ENCODE peak calls at places on chromosomes 4 and X, in five cellular contexts. Y is HepG2, I is K562, O is GM12878, Z is H1. K is an unnamed sample.

GRCh38 chr4:174260099-174260498 is 23.4 kb downstream of the FBXO8 start:
- DNase-seq in Y (peak; percentile 70), I (no peak), Z (no peak), O (no peak), K (peak; percentile 85)

GRCh38 chr4:75142377-75142776 is 209.5 kb downstream of the PARM1 start:
- DNase-seq in I (no peak), Z (no peak), O (no peak), Y (no peak), K (no peak)

GRCh38 chr4:159017323-159018036 is 85.4 kb upstream of the RAPGEF2 start:
- DNase-seq in Z (no peak), I (no peak), O (no peak), Y (peak; percentile 7), K (no peak)

GRCh38 chr4:124427095-124427767 is 285.3 kb downstream of the ANKRD50 start:
- DNase-seq in O (no peak), Z (no peak), I (no peak), Y (peak; percentile 4), K (no peak)

GRCh38 chrX:5644786-5645185 is 583.9 kb downstream of the NLGN4X start:
- DNase-seq in O (no peak), Y (no peak), Z (no peak), I (no peak), K (no peak)

GRCh38 chrX:71636438-71637252 is 18.3 kb upstream of the CXCR3 start:
- DNase-seq in Y (no peak), O (no peak), Z (no peak), I (no peak), K (no peak)

GRCh38 chr4:97215426-97215825 is 927.9 kb downstream of the STPG2 start:
- DNase-seq in O (no peak), I (no peak), Z (no peak), Y (no peak), K (no peak)

GRCh38 chrX:152897216-152898144 is at the start of gene ZNF185:
- DNase-seq in Z (no peak), I (no peak), Y (no peak), O (no peak), K (peak; percentile 50)

GRCh38 chrX:31555506-31555905 is 483.7 kb upstream of the FTHL17 start:
- DNase-seq in O (no peak), I (no peak), Z (no peak), Y (no peak), K (no peak)

GRCh38 chr4:139776235-139776634 is 110.6 kb downstream of the MGST2 start:
- DNase-seq in Y (no peak), I (no peak), O (no peak), Z (no peak), K (no peak)

GRCh38 chrX:105323951-105324350 is 103.5 kb upstream of the TEX13A start:
- DNase-seq in Y (no peak), Z (no peak), I (no peak), O (no peak), K (no peak)

GRCh38 chr4:143381171-143382118 is 44.8 kb downstream of the GAB1 start:
- DNase-seq in I (peak; percentile 23), Y (no peak), Z (no peak), O (no peak), K (no peak)

GRCh38 chr4:78601013-78601412 is 49.4 kb downstream of the ANXA3 start:
- DNase-seq in Z (no peak), I (peak; percentile 73), O (peak; percentile 63), Y (no peak), K (no peak)

GRCh38 chrX:130507015-130507414 is 105.2 kb downstream of the RBMX2 start:
- DNase-seq in Z (no peak), O (no peak), I (no peak), Y (no peak), K (no peak)

GRCh38 chr4:54090804-54091623 is 8.9 kb upstream of the GSX2 start:
- DNase-seq in Y (peak; percentile 38), O (no peak), Z (no peak), I (no peak), K (peak; percentile 32)

GRCh38 chr4:27836505-27836904 is 975.9 kb downstream of the STIM2 start:
- DNase-seq in O (no peak), Y (no peak), Z (no peak), I (no peak), K (no peak)

GRCh38 chrX:54715621-54716020 is 82.4 kb downstream of the ITIH6 start:
- DNase-seq in Y (no peak), Z (no peak), O (no peak), I (no peak), K (peak; percentile 5)

GRCh38 chr4:49709775-49710174 is 723.7 kb downstream of the CWH43 start:
- DNase-seq in Y (no peak), Z (no peak), O (no peak), I (no peak), K (no peak)

GRCh38 chr4:184699941-184700340 is 34.0 kb downstream of the CENPU start:
- DNase-seq in I (no peak), Y (no peak), Z (no peak), O (no peak), K (no peak)

GRCh38 chr4:67764183-67764582 is 10.0 kb upstream of the GNRHR start:
- DNase-seq in Y (no peak), I (no peak), Z (no peak), O (no peak), K (no peak)

GRCh38 chr4:53100801-53101581 is 238.9 kb downstream of the RASL11B start:
- DNase-seq in O (no peak), Y (no peak), I (no peak), Z (no peak), K (no peak)

GRCh38 chrX:44904542-44905115 is 31.6 kb downstream of the KDM6A start:
- DNase-seq in I (no peak), Z (no peak), Y (no peak), O (no peak), K (no peak)
- TF ChIP-seq USF2 in I (no peak), Z (no peak), Y (no peak), O (no peak), K (no peak)

DNA sequence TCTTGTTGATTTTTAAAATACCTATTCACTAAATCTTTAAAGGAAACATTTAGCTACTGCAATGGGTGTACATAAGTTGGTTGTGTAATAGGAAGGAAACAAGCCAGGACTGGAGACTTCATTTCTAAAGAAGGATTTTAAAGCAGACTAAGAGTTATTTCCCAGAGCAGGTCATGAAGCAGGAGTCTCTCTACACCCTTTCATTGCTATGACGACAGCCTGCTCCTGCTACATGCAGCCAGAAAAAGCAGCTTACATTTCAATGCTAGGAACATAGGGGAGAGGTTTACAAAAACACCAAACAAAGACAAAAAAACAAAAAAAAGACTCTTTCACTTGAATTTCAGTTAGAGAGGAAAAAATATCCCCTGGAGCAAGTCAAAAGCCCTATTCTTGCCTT is 3.5 kb downstream of the SPARCL1 start:
- DNase-seq in Z (no peak), O (no peak), Y (no peak), I (no peak), K (no peak)
- TF ChIP-seq HDAC2 in Z (no peak), O (no peak), Y (no peak), I (no peak), K (no peak)

DNA sequence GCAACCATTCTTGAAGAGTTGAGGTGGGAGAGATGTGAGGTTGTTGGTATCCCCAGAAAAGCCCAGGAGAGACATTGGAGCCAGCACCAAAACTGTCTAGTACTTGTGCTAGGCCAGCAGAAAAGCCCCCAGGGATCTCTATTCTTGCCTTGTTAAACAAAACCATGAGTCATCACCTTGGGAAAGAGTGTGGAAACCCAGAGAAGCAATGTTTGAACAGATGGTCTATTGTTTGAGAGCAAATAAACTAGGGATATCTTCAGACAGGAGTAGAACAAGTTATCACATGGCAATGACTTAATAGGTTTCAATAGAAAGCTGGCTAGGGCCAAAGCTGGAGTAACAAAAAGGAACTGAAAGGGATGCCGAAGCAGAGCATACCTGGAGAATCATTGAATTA is 195.7 kb upstream of the CASK start:
- DNase-seq in Y (peak; percentile 81), O (no peak), Z (no peak), I (no peak), K (peak; percentile 25)
- TF ChIP-seq USF2 in Y (no peak), O (no peak), Z (no peak), I (no peak), K (no peak)

DNA sequence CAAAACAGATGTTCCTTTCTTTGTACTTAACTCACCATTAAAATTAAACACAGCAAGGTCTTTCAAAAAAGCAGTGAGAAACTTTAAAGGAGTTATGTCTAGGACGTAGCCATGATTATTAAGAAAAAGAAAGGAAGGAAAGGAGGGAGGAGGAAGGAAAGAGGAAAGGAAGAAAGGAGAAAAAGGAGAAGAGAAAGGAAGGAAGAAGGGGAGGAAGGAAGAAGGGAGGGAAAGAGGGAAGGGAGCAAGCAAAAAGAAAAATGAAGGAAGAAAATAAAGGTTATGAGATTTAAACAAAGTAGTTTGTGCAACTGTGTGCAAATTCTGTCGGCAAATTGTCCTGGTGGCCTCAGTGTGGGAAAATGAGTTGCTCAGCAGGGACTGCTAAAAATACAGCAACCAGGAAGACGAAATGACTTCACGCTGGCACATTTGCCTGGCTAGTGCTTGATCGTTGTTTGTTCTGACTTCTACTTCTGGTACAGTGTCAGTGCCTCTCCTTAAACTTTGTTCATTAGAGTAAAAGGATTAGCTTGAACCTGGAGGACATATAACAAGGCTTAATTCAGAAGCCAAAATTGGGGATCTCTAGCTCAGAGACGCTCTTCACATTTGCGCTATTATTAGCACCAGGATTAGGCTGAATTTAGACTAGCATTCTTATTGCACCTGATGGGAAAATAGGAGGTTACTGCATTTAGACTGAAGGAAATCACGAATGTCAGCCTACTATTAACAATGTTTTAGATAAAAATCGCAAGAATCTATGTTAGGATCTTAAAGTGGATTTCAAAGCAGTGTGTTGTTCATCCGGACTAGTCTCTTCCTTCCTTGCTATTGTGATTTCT is 81.2 kb downstream of the DCK start:
- DNase-seq in I (no peak), Y (no peak), O (no peak), Z (no peak), K (no peak)
- TF ChIP-seq HDAC2 in I (no peak), Y (no peak), O (no peak), Z (no peak), K (no peak)

DNA sequence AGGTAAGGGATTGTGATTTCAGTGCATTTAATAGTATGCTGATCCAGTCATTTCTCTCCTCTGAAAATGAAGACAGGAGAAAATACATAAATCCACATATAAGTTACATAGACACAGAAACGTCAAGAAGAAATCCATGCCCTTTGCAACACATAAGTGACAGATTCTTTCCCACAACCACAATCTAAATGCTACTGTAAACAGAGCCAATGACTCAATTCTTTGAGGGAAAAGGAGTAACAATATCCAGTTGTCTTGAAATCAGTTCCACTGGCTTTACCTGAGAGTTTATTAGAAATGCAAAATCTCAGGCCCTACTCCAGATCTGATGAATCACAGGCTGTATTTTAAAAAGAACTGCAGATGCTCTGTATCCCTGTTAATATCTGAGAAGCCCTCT is 66.4 kb downstream of the ARAP2 start:
- DNase-seq in I (no peak), Y (no peak), O (no peak), Z (no peak), K (no peak)
- TF ChIP-seq USF2 in I (no peak), Y (no peak), O (no peak), Z (no peak), K (no peak)

K was measured in A549.